ENCODE peak calls at places on chromosomes 6 and 20, in six cellular contexts. I is lower leg skin, S is brain microvascular endothelial cell, V is fibroblast of mammary gland, E is ascending aorta, W is AG09309. Y is an unnamed sample.
A peak's percentile ranks its signal among the peaks of the same experiment; 100 is the strongest.

GRCh38 chr6:5412017-5412416 is 150.7 kb downstream of the FARS2 start:
- DNase-seq in I (no peak), S (no peak), V (no peak), E (no peak), W (no peak), Y (no peak)

GRCh38 chr20:47620808-47621805 is 119.4 kb downstream of the NCOA3 start:
- DNase-seq in I (no peak), S (peak; percentile 42), V (peak; percentile 77), E (no peak), W (peak; percentile 41), Y (peak; percentile 87)

GRCh38 chr6:8131265-8131897 is 29.0 kb upstream of the EEF1E1 start:
- DNase-seq in I (no peak), S (peak; percentile 66), V (peak; percentile 71), E (peak; percentile 69), W (peak; percentile 14), Y (peak; percentile 84)

GRCh38 chr6:105163186-105163585 is 16.6 kb downstream of the POPDC3 start:
- DNase-seq in I (no peak), S (no peak), V (no peak), E (no peak), W (no peak), Y (no peak)

GRCh38 chr20:38658879-38659612 is 57.4 kb downstream of the ARHGAP40 start:
- DNase-seq in I (no peak), S (no peak), V (peak; percentile 10), E (no peak), W (no peak), Y (peak; percentile 48)

GRCh38 chr6:119347466-119348307 is 1.9 kb downstream of the MAN1A1 start:
- DNase-seq in I (peak; percentile 54), S (no peak), V (peak; percentile 65), E (peak; percentile 72), W (no peak), Y (no peak)

GRCh38 chr20:8205996-8206395 is 73.9 kb downstream of the PLCB1 start:
- DNase-seq in I (no peak), S (no peak), V (no peak), E (no peak), W (no peak), Y (no peak)

GRCh38 chr20:43755851-43756250 is 29.0 kb upstream of the GTSF1L start:
- DNase-seq in I (no peak), S (peak; percentile 65), V (peak; percentile 85), E (no peak), W (peak; percentile 46), Y (peak; percentile 79)

GRCh38 chr20:63234693-63235398 is 859 bp upstream of the BIRC7 start:
- DNase-seq in I (no peak), S (no peak), V (no peak), E (no peak), W (no peak), Y (no peak)

GRCh38 chr6:145705561-145705960 is 29.8 kb downstream of the EPM2A start:
- DNase-seq in I (no peak), S (peak; percentile 59), V (peak; percentile 78), E (no peak), W (peak; percentile 14), Y (peak; percentile 79)

GRCh38 chr20:51926670-51927305 is 124.5 kb upstream of the SALL4 start:
- DNase-seq in I (no peak), S (no peak), V (peak; percentile 7), E (no peak), W (no peak), Y (peak; percentile 34)

DNA sequence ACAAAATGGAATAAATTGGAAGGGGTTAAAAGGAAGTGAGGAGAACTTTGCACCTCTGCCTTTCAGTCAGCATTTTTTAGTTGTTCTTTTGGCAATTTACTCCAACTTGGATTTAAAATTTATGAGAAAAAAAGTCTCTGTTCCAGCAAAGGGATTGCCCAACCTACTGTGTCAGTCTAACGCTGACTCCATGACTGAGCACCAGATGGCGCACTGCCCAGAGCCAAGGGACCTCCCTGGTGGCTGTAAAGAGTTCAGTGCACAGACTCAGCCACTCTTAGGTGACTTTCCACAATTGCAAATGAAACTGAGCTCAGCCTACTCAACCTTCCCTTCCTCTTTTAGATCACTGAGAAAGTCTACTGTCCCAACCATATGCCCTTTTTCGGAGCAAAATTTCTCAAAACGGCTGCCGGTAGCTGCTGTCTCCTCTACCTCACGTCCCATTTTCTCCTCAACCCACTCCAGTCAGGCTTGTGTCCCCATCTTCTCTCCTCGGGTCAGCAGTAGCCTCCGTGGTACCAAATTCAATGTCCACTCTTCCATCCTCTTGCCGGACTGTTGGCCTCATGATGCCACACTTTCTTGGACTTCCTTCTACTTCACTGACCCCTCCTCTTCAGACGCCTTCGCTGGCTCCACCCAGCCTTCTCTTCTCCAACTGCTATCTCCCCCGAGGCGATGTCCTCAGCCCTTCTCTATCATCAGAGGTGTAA is 38.7 kb downstream of the GSTA2 start:
- DNase-seq in I (peak; percentile 52), S (peak; percentile 70), V (peak; percentile 83), E (peak; percentile 89), W (no peak), Y (peak; percentile 72)
- H3K4me3 ChIP-seq in I (no peak overlapping the region), S (no peak overlapping the region), V (no peak overlapping the region), E (no peak overlapping the region), W (no peak overlapping the region), Y (no peak overlapping the region)

DNA sequence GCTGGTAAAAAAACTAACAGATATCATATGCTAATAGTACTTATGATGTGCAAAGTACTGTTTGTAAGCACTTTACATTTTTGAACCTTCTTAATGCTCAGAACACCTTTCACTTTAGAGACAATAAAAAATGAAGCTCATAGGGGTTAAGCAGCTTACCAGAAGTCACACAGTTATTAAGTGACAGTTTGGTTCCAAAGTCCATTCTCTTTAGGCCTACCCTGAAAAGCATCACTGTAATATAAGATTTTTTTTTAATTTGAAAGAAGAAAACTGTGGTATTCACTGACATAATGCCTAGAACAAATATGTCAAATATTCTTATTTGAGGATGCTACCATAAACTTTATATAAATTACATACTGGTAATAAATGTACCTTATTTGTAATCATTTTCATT is 127.6 kb upstream of the RUNX2 start:
- DNase-seq in I (no peak), S (no peak), V (no peak), E (no peak), W (no peak), Y (no peak)
- TF ChIP-seq CTCF in I (no peak), S (no peak), V (no peak), E (no peak), W (no peak), Y (no peak)

GRCh38 chr6:33861722-33862121 is 57.9 kb upstream of the MLN start:
- DNase-seq in I (no peak), S (no peak), V (no peak), E (no peak), W (no peak), Y (no peak)

GRCh38 chr6:33860006-33860405 is 56.2 kb upstream of the MLN start:
- DNase-seq in I (no peak), S (no peak), V (no peak), E (no peak), W (no peak), Y (no peak)

GRCh38 chr6:33862536-33862935 is 58.7 kb upstream of the MLN start:
- DNase-seq in I (no peak), S (no peak), V (no peak), E (no peak), W (no peak), Y (no peak)

GRCh38 chr6:33858804-33859203 is 55.0 kb upstream of the MLN start:
- DNase-seq in I (no peak), S (no peak), V (no peak), E (no peak), W (no peak), Y (no peak)

DNA sequence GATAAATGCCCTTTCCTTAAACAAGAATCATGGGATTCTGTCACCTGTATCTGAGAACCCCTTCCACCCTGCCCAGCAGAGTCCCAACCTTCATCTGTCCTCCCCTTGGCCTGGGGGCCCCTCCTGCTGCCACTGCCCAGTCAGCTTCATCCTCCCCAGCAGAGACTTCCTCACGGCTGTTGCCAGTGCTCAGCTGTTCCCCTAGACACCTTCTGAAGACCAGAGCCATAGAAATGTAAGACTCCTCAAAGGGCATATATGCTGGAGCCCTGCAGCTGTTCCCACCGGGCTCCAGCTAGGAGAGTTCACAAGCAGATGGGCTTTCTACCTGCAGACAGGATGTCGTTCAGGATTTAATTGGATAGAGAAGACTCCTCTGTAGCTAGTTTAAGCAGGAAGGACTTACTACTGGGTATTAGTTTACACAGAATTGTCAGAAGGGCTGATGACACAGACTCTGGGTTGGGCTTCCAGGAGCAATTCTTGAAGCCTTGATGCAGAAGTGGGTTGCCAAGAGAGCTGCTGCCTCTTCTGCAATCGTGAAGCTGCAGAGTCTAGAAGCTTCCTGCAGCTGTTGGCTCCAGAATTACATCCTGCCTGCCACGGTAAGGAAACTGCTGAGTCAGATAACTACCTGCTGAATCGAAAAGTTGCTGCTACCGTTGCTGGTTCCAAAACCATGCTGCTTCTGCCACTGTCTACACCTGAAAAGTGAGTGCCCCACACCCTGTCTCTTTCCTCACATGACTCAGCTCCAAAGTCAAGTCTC is 57.1 kb upstream of the MLN start:
- DNase-seq in I (no peak), S (no peak), V (peak; percentile 57), E (no peak), W (no peak), Y (peak; percentile 64)
- H3K4me3 ChIP-seq in I (no peak overlapping the region), S (no peak overlapping the region), V (no peak overlapping the region), E (no peak overlapping the region), W (no peak overlapping the region), Y (no peak overlapping the region)

GRCh38 chr6:26156105-26156849 is 69.0 kb downstream of the HFE start:
- DNase-seq in I (peak; percentile 91), S (peak; percentile 84), V (peak; percentile 83), E (peak; percentile 95), W (no peak), Y (peak; percentile 94)
- TF ChIP-seq CTCF in I (no peak), S (peak; percentile 8), V (no peak), E (peak; percentile 24), W (no peak), Y (no peak)

DNA sequence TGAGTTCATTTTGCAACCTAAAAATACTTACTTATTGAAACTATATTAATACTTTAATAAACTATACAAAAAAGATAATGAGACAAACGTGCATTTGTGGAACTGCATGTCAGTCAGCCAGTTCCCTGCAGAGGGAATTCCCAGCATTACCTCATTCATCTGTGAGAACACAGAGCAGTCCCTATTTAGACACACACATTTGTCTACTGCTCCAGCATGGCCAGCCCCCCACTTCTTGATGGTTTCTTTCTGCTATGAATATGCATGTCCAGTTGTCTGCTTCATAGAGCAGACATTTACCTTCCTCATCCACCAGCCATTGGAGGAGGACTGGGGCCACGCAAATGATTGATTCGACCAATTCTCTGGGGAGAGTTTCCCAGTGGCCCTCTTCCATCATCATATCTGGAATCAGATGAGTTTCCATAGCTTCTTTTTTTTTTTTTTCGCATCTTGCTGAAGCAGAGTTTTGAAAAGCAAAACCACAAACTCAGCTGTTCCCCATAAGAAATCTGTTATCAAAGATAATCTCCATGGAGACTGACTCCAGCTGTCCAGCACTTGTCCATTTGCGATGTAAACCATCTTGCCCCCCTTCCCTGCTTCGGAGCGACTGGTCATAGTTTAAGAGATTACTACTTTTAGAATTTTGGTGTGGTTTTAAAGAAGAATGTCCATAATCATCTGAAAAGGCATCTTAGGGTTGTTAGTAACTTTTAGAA is 11.8 kb downstream of the ENPP1 start:
- DNase-seq in I (no peak), S (peak; percentile 85), V (peak; percentile 79), E (no peak), W (peak; percentile 80), Y (peak; percentile 87)
- H3K4me3 ChIP-seq in I (no peak overlapping the region), S (no peak overlapping the region), V (no peak overlapping the region), E (no peak overlapping the region), W (no peak overlapping the region), Y (no peak overlapping the region)

GRCh38 chr20:4074877-4075455 is 59.6 kb upstream of the RNF24 start:
- DNase-seq in I (no peak), S (no peak), V (no peak), E (peak; percentile 58), W (no peak), Y (no peak)
- TF ChIP-seq CTCF in I (no peak), S (no peak), V (no peak), E (no peak), W (no peak), Y (no peak)

Y was measured in choroid plexus epithelial cell.